ENCODE peak calls at places on chromosomes 5 and 9, in five cellular contexts. P, Q, J, Y and G are unnamed samples.

GRCh38 chr9:83512621-83513020 is 25.6 kb downstream of the FRMD3 start:
- DNase-seq in P (no peak), Q (no peak), J (no peak), Y (no peak), G (no peak)

GRCh38 chr9:17005085-17005484 is 129.8 kb upstream of the CNTLN start:
- DNase-seq in P (peak; percentile 77), Q (no peak), J (peak; percentile 86), Y (no peak), G (no peak)

GRCh38 chr5:53331463-53331862 is 149.0 kb upstream of the FST start:
- DNase-seq in P (peak; percentile 82), Q (no peak), J (peak; percentile 42), Y (peak; percentile 76), G (no peak)

GRCh38 chr5:157351386-157352089 is 85.6 kb downstream of the CYFIP2 start:
- DNase-seq in P (no peak), Q (no peak), J (peak; percentile 40), Y (no peak), G (no peak)

GRCh38 chr9:120308495-120308894 is 271.5 kb downstream of the CDK5RAP2 start:
- DNase-seq in P (no peak), Q (no peak), J (no peak), Y (no peak), G (no peak)

GRCh38 chr9:89808076-89808701 is 203.4 kb downstream of the GADD45G start:
- DNase-seq in P (no peak), Q (no peak), J (peak; percentile 7), Y (peak; percentile 53), G (no peak)

GRCh38 chr5:74766348-74766886 is 500 bp downstream of the GFM2 start:
- DNase-seq in P (peak; percentile 49), Q (no peak), J (peak; percentile 77), Y (peak; percentile 48), G (no peak)

GRCh38 chr5:80619081-80619480 is 35.4 kb upstream of the MSH3 start:
- DNase-seq in P (no peak), Q (no peak), J (no peak), Y (peak; percentile 7), G (no peak)

GRCh38 chr5:86833868-86834267 is 216.1 kb downstream of the COX7C start:
- DNase-seq in P (no peak), Q (no peak), J (no peak), Y (no peak), G (no peak)

GRCh38 chr9:135126480-135127187 is 39.2 kb downstream of the OLFM1 start:
- DNase-seq in P (no peak), Q (no peak), J (no peak), Y (peak; percentile 98), G (no peak)

GRCh38 chr5:41735213-41735612 is 135.0 kb downstream of the OXCT1 start:
- DNase-seq in P (no peak), Q (no peak), J (no peak), Y (no peak), G (no peak)

GRCh38 chr9:21153688-21154608 is 12.3 kb upstream of the IFNW1 start:
- DNase-seq in P (no peak), Q (peak; percentile 4), J (peak; percentile 45), Y (peak; percentile 36), G (no peak)

GRCh38 chr5:83721878-83722779 is 1.5 kb upstream of the HAPLN1 start:
- DNase-seq in P (peak; percentile 8), Q (peak; percentile 65), J (peak; percentile 84), Y (peak; percentile 71), G (no peak)

GRCh38 chr5:132458226-132458560 is 32.4 kb downstream of the IRF1 start:
- DNase-seq in P (peak; percentile 64), Q (no peak), J (no peak), Y (no peak), G (no peak)

GRCh38 chr5:62935660-62936059 is 357.0 kb downstream of the LRRC70 start:
- DNase-seq in P (no peak), Q (no peak), J (no peak), Y (no peak), G (no peak)

GRCh38 chr5:4275232-4275631 is 679.6 kb downstream of the IRX1 start:
- DNase-seq in P (no peak), Q (no peak), J (no peak), Y (no peak), G (no peak)

GRCh38 chr9:98607787-98608186 is 100.9 kb downstream of the GABBR2 start:
- DNase-seq in P (peak; percentile 65), Q (no peak), J (peak; percentile 84), Y (peak; percentile 59), G (no peak)

GRCh38 chr9:126650830-126651341 is 37.2 kb downstream of the LMX1B start:
- DNase-seq in P (no peak), Q (no peak), J (no peak), Y (peak; percentile 65), G (no peak)

GRCh38 chr5:168532471-168532870 is 3.4 kb downstream of the FBLL1 start:
- DNase-seq in P (no peak), Q (no peak), J (no peak), Y (no peak), G (no peak)

GRCh38 chr5:14501353-14502162 is 80.0 kb upstream of the OTULINL start:
- DNase-seq in P (no peak), Q (no peak), J (no peak), Y (peak; percentile 33), G (no peak)

GRCh38 chr5:58898538-58898937 is 315.7 kb downstream of the RAB3C start:
- DNase-seq in P (no peak), Q (no peak), J (no peak), Y (no peak), G (no peak)

GRCh38 chr9:127813739-127814226 is 11.1 kb downstream of the FPGS start:
- DNase-seq in P (no peak), Q (peak; percentile 47), J (no peak), Y (no peak), G (no peak)

GRCh38 chr9:93112864-93113389 is 16.9 kb downstream of the CARD19 start:
- DNase-seq in P (no peak), Q (no peak), J (no peak), Y (no peak), G (no peak)

GRCh38 chr5:39420482-39421145 is 4.2 kb downstream of the DAB2 start:
- DNase-seq in P (peak; percentile 82), Q (peak; percentile 3), J (peak; percentile 89), Y (peak; percentile 94), G (no peak)

GRCh38 chr5:3197699-3198098 is 397.9 kb upstream of the IRX1 start:
- DNase-seq in P (no peak), Q (peak; percentile 53), J (no peak), Y (no peak), G (no peak)

GRCh38 chr5:110106750-110107149 is 417.0 kb downstream of the MAN2A1 start:
- DNase-seq in P (no peak), Q (no peak), J (no peak), Y (no peak), G (no peak)

GRCh38 chr9:33130501-33130900 is 36.6 kb downstream of the B4GALT1 start:
- DNase-seq in P (no peak), Q (no peak), J (peak; percentile 82), Y (peak; percentile 29), G (peak; percentile 58)

GRCh38 chr9:132008184-132008781 is 71.4 kb downstream of the MED27 start:
- DNase-seq in P (peak; percentile 73), Q (no peak), J (no peak), Y (peak; percentile 69), G (no peak)

GRCh38 chr5:133006653-133007052 is 19.7 kb downstream of the ZCCHC10 start:
- DNase-seq in P (no peak), Q (no peak), J (peak; percentile 2), Y (no peak), G (no peak)

GRCh38 chr5:163730206-163730782 is 224.9 kb downstream of the MAT2B start:
- DNase-seq in P (no peak), Q (no peak), J (no peak), Y (no peak), G (no peak)

GRCh38 chr9:127979333-127980055 is 1.3 kb downstream of the EEIG1 start:
- DNase-seq in P (peak; percentile 57), Q (peak; percentile 18), J (peak; percentile 40), Y (peak; percentile 58), G (no peak)

GRCh38 chr5:138705007-138705406 is 48.2 kb upstream of the CTNNA1 start:
- DNase-seq in P (no peak), Q (no peak), J (no peak), Y (no peak), G (no peak)